ENCODE peak calls at places on chromosomes 1 and 21, in seven cellular contexts. K is LHCN-M2, G is GM04503, Q is nucleus accumbens, B is activated gamma-delta T cell treated with Interleukin-2 at 50 U/mL for 16 hours, P is HCT116, S is NCI-H510A treated with DMSO at 0.1 percent for 48 hours. A is an unnamed sample.

GRCh38 chr1:229887043-229887822 is 179.8 kb upstream of the GALNT2 start:
- DNase-seq in K (no peak), G (no peak), Q (no peak), B (no peak), P (no peak), S (no peak), A (no peak)

GRCh38 chr1:23865543-23865930 is 2.6 kb downstream of the FUCA1 start:
- DNase-seq in K (peak), G (no peak), Q (no peak), B (no peak), P (peak), S (no peak), A (peak)

GRCh38 chr21:43267391-43268085 is 98.7 kb downstream of the CRYAA start:
- DNase-seq in K (no peak), G (no peak), Q (no peak), B (no peak), P (no peak), S (no peak), A (no peak)

GRCh38 chr1:185719021-185719420 is 15.2 kb upstream of the HMCN1 start:
- DNase-seq in K (peak), G (peak), Q (no peak), B (no peak), P (peak), S (no peak), A (peak)

GRCh38 chr1:169309178-169310166 is 58.1 kb downstream of the NME7 start:
- DNase-seq in K (no peak), G (no peak), Q (no peak), B (no peak), P (no peak), S (no peak), A (peak)

GRCh38 chr1:119549719-119550141 is 42.7 kb downstream of the HSD3B1 start:
- DNase-seq in K (peak), G (no peak), Q (no peak), B (no peak), P (peak), S (peak), A (peak)

GRCh38 chr1:110495926-110496600 is 22.9 kb downstream of the KCNA10 start:
- DNase-seq in K (peak), G (peak), Q (peak), B (peak), P (peak), S (peak), A (peak)

GRCh38 chr21:40128891-40129290 is 261.7 kb downstream of the PCP4 start:
- DNase-seq in K (no peak), G (no peak), Q (no peak), B (no peak), P (no peak), S (no peak), A (no peak)

GRCh38 chr21:46113497-46114176 is 15.7 kb downstream of the COL6A2 start:
- DNase-seq in K (no peak), G (no peak), Q (no peak), B (peak), P (no peak), S (no peak), A (no peak)

GRCh38 chr21:26840912-26841311 is 4.3 kb downstream of the ADAMTS1 start:
- DNase-seq in K (peak), G (peak), Q (no peak), B (no peak), P (no peak), S (no peak), A (peak)

GRCh38 chr1:9136925-9137324 is 8.0 kb upstream of the GPR157 start:
- DNase-seq in K (no peak), G (no peak), Q (no peak), B (no peak), P (no peak), S (no peak), A (no peak)

GRCh38 chr1:53075761-53076163 is 13.7 kb downstream of the PODN start:
- DNase-seq in K (no peak), G (no peak), Q (no peak), B (no peak), P (no peak), S (no peak), A (no peak)

GRCh38 chr1:1004780-1005697 is 5.1 kb upstream of the HES4 start:
- DNase-seq in K (peak), G (no peak), Q (no peak), B (no peak), P (no peak), S (no peak), A (peak)

GRCh38 chr21:45818904-45819285 is 162.7 kb upstream of the COL6A1 start:
- DNase-seq in K (peak), G (no peak), Q (no peak), B (peak), P (no peak), S (no peak), A (no peak)

GRCh38 chr21:39422468-39423241 is 22.9 kb downstream of the LCA5L start:
- DNase-seq in K (no peak), G (no peak), Q (no peak), B (no peak), P (no peak), S (peak), A (no peak)

GRCh38 chr1:111980684-111981083 is 8.8 kb downstream of the KCND3 start:
- DNase-seq in K (no peak), G (no peak), Q (no peak), B (no peak), P (no peak), S (peak), A (no peak)

GRCh38 chr21:17690078-17690494 is 77.4 kb upstream of the BTG3 start:
- DNase-seq in K (no peak), G (no peak), Q (no peak), B (no peak), P (no peak), S (no peak), A (no peak)

GRCh38 chr1:44249543-44249942 is 36.3 kb downstream of the DMAP1 start:
- DNase-seq in K (no peak), G (no peak), Q (no peak), B (no peak), P (no peak), S (peak), A (no peak)

GRCh38 chr1:24866211-24867063 is 63.6 kb downstream of the RUNX3 start:
- DNase-seq in K (no peak), G (no peak), Q (no peak), B (no peak), P (no peak), S (no peak), A (no peak)

GRCh38 chr1:154866995-154867795 is 2.9 kb downstream of the KCNN3 start:
- DNase-seq in K (peak), G (no peak), Q (no peak), B (no peak), P (no peak), S (no peak), A (peak)

GRCh38 chr1:31625561-31626272 is 8.2 kb downstream of the HCRTR1 start:
- DNase-seq in K (peak), G (no peak), Q (no peak), B (no peak), P (no peak), S (no peak), A (no peak)

GRCh38 chr21:38129711-38130110 is 127.1 kb upstream of the KCNJ15 start:
- DNase-seq in K (no peak), G (no peak), Q (no peak), B (no peak), P (no peak), S (peak), A (no peak)

GRCh38 chr1:1230656-1231399 is 973 bp downstream of the SDF4 start:
- DNase-seq in K (peak), G (peak), Q (no peak), B (no peak), P (peak), S (peak), A (peak)

GRCh38 chr1:119870917-119871486 is 25.3 kb downstream of the ADAM30 start:
- DNase-seq in K (peak), G (no peak), Q (peak), B (peak), P (peak), S (peak), A (peak)

GRCh38 chr1:31627930-31628421 is 10.5 kb downstream of the HCRTR1 start:
- DNase-seq in K (peak), G (no peak), Q (no peak), B (no peak), P (no peak), S (no peak), A (no peak)

GRCh38 chr1:22350171-22350961 is 101.3 kb upstream of the ZBTB40 start:
- DNase-seq in K (no peak), G (no peak), Q (no peak), B (no peak), P (no peak), S (no peak), A (no peak)

GRCh38 chr1:220843481-220844011 is 35.7 kb upstream of the HLX start:
- DNase-seq in K (no peak), G (no peak), Q (no peak), B (no peak), P (no peak), S (no peak), A (peak)

GRCh38 chr21:42764443-42764760 is 111.0 kb downstream of the PDE9A start:
- DNase-seq in K (no peak), G (no peak), Q (no peak), B (no peak), P (no peak), S (no peak), A (no peak)

GRCh38 chr1:93631626-93632365 is 49.8 kb downstream of the BCAR3 start:
- DNase-seq in K (no peak), G (no peak), Q (no peak), B (no peak), P (no peak), S (peak), A (peak)

GRCh38 chr1:231699769-231700168 is 73.2 kb downstream of the DISC1 start:
- DNase-seq in K (peak), G (no peak), Q (no peak), B (no peak), P (no peak), S (peak), A (no peak)

GRCh38 chr1:64539808-64540207 is 69.9 kb downstream of the CACHD1 start:
- DNase-seq in K (no peak), G (no peak), Q (no peak), B (no peak), P (no peak), S (peak), A (peak)

GRCh38 chr1:205229399-205229861 is 1.7 kb downstream of the TMCC2 start:
- DNase-seq in K (peak), G (no peak), Q (no peak), B (peak), P (peak), S (peak), A (peak)

GRCh38 chr1:27542463-27543273 is 52.7 kb upstream of the WASF2 start:
- DNase-seq in K (peak), G (no peak), Q (no peak), B (no peak), P (peak), S (peak), A (peak)

A was measured in dermis blood vessel endothelial cell.